ENCODE peak calls at places on chromosomes 16 and 17, in ten cellular contexts. U, L, S, C, K, Y, D, B, R and H are unnamed samples.

GRCh38 chr17:68175905-68176304 is 71.9 kb upstream of the AMZ2 start:
- DNase-seq in D (no peak), R (no peak), S (no peak), K (no peak), Y (no peak), U (no peak), B (no peak), C (no peak), L (no peak), H (no peak)

GRCh38 chr16:4850211-4850610 is 2.9 kb downstream of the UBN1 start:
- DNase-seq in S (no peak), D (no peak), C (no peak), R (no peak), L (no peak), Y (no peak), K (no peak), B (no peak), U (no peak), H (peak)

GRCh38 chr17:73228748-73229236 is 32.9 kb downstream of the CPSF4L start:
- DNase-seq in L (peak), Y (peak), R (peak), D (no peak), K (peak), S (peak), U (peak), C (peak), B (peak), H (peak)

GRCh38 chr17:7579839-7580630 is 597 bp downstream of the CD68 start:
- DNase-seq in K (no peak), B (no peak), D (no peak), L (no peak), C (no peak), R (no peak), Y (no peak), U (no peak), S (peak), H (peak)

GRCh38 chr16:76265434-76266045 is 11.7 kb upstream of the CNTNAP4 start:
- DNase-seq in B (no peak), D (peak), S (no peak), C (no peak), K (no peak), Y (peak), L (peak), U (no peak), R (peak), H (peak)

GRCh38 chr17:65954148-65954449 is 237.8 kb downstream of the CEP112 start:
- DNase-seq in C (no peak), L (no peak), K (no peak), D (no peak), U (no peak), R (no peak), S (no peak), B (no peak), Y (no peak), H (no peak)

GRCh38 chr16:874366-875181 is 74.0 kb upstream of the GNG13 start:
- DNase-seq in C (no peak), B (peak), K (no peak), U (no peak), S (no peak), L (no peak), R (no peak), Y (no peak), D (no peak), H (no peak)

GRCh38 chr17:8022358-8023038 is 16.4 kb upstream of the ALOX15B start:
- DNase-seq in Y (no peak), B (peak), K (no peak), D (no peak), R (no peak), S (no peak), C (no peak), U (no peak), L (no peak), H (no peak)

GRCh38 chr17:45035848-45036247 is 15.6 kb downstream of the DCAKD start:
- DNase-seq in R (no peak), C (no peak), L (no peak), Y (no peak), B (no peak), K (no peak), U (no peak), D (no peak), S (no peak), H (no peak)

GRCh38 chr17:45040459-45040858 is 11.0 kb downstream of the DCAKD start:
- DNase-seq in Y (no peak), D (no peak), S (no peak), C (no peak), L (no peak), K (no peak), U (no peak), R (no peak), B (no peak), H (no peak)

GRCh38 chr17:45036696-45037095 is 14.7 kb downstream of the DCAKD start:
- DNase-seq in D (no peak), L (no peak), U (no peak), C (no peak), S (no peak), R (peak), Y (no peak), K (no peak), B (no peak), H (no peak)

GRCh38 chr17:45042346-45043120 is 8.9 kb downstream of the DCAKD start:
- DNase-seq in L (no peak), R (no peak), C (no peak), B (no peak), K (no peak), D (no peak), Y (no peak), U (no peak), S (no peak), H (no peak)

DNA sequence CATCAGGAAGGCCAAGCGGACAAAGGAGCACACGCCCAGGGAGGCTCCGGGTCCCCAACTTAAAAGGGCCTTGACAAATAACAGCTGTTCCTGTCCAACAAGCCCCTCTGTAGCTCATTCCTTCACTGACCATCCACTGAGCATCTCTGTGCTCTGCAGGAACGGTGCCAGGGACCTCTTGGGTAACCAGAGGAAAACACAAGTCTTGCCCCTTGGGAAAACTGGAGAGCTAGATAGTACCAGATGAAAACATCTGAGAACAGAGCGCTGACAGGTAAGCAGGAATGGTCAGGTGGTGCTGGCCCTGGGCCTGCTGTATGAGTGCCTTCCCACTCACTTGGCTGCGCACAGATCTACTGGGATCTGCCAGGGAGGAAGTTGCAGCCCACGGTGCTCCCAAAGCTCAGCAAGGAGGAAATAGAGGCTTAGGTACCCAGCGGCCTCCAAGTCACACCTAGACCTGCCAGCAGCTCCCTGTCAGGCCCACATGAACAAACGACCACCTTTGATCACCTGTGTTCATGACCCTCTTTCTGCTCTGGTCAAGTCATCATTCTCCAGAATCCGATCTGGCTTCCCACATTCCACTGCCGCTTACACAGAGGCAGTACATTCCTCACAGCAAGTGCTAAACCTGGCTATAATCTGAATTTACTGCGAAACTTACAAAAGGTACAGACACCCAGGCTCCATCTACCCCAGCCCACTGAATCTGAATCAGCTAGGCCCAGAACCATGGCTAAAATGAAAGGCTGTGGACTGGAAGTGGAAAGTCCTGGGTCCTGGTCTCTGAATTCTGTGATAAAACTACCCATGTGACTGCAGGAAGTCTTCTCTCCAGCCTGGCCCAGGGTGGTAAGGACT is 12.4 kb downstream of the DCAKD start:
- DNase-seq in L (no peak), Y (no peak), U (peak), B (peak), C (no peak), R (no peak), K (peak), S (peak), D (no peak), H (no peak)
- TF ChIP-seq POLR2A in L (no peak), Y (no peak), U (no peak), B (no peak), C (no peak), R (no peak), K (no peak), S (no peak), D (no peak), H (no peak)

DNA sequence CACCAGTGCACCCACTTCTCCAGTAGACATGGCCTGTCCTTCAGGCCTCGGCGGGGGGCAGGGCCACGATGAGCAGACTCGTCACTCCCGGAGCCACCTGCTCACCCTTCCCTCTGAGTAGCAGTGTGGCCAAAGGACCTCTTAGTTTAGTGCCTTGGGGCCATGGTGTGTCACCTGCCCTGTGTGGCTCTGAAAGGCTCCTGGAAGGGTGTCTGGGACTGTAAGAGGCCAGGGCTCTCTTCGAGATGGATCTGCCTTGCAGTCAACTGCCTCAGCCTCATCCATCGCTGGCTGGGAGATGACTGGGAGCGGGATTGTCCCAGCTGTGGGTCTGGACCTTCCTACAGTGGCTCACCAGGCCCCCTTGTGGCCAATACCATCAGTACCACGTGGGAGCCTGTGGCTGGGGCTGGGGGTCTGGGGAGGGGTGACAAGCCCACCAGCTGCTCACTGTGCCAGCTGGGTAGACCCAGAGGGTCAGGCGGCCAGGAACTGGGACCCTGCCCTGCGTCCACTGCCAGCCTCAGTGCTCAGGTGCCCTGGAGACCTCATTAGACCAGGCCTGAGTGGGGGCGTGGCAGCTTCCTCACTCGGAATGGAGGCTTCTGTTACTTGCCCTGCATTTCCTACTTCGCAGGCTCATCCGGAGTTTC is 133.4 kb downstream of the OR1D5 start:
- DNase-seq in L (peak), C (peak), K (no peak), S (no peak), R (peak), B (no peak), U (no peak), D (peak), Y (peak), H (peak)
- TF ChIP-seq POLR2A in L (no peak), C (no peak), K (no peak), S (no peak), R (no peak), B (no peak), U (no peak), D (no peak), Y (no peak), H (no peak)

DNA sequence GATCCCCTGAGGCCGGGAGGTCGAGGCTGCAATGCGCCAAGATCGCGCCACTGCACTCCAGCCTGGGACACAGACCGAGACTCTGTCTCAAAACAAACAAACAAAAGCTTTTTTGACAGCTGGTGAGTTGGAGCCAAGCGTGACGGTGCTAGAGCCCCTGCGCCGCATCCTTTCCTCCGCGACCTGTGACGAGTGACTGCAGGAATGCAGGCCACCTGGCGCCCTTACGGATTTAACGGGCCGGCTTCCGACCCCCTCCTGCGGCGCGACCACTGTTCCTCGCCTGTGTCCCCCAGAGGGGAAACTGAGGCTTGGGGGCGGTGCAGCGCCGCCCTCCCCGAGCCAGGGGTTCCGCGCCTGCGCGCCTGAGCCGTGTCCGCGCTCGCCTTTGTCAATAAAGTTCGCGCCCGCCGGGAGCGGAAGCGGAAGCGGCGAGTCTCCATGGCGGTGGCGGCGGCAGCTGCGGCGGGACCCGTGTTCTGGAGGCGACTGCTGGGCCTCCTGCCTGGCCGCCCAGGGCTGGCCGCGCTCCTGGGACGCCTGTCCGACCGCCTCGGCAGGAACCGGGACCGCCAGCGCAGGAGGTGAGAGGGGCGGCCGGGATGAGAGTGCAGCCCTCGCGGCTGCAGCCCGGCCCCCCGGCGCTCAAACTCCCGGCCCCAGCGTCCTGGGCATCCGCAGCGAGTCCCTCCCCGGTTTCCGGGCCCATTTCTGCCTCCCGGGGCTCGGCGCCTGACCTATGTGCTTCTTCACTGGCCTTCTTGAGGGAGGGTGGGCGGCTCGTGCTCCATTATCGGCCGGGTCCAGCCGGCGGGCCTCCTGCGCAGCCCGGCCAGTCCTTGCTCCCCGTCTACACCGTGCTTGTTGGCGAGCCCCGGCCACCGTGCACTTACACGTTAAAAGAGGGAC is at the start of gene PGS1:
- DNase-seq in S (peak), C (peak), Y (peak), L (peak), K (peak), D (no peak), R (peak), U (peak), B (peak), H (peak)
- TF ChIP-seq POLR2A in S (peak), C (peak), Y (peak), L (peak), K (peak), D (peak), R (peak), U (peak), B (peak), H (peak)

DNA sequence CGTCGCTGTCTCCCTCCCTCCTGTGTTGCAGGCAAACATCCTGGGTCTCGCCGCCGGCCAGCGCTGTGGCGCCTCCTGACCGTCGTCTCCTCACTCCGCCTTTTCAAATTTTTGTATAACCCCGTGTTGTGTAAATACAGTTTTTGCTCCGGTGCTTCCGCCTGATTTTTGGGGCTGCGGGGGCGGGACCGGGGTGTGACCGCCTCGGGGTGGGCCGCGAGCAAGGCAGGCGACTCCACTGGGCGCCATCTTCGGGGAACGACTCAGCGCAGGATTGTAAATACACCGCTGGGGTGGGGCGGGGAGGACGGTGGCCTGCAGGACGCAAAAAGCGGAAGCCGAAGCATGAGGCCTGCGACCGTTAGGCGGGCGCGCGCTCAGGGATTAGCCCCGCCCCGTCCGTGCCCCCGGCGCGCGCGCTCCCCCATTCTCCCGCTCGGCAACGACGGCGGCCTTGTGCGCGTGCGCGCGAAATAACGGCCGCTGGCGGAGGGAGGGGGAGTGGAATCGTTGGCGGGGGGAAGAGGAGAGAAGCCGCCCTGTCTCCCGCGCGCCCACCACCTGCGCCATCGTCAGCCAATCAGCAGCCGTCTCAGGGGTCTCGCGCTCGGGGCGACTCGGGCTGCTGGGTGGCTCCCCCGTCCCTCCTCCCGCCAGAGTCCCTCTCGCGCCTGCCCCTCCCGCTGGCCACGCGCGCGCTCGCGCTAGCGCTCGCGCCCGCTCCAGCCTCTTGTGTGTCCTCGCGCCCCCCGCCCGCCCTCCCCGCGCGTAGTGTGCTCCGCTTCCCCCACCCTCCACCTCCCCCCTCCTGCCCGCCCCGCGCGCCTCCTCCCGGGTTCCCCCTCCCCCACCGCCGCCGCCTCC is 865 bp upstream of the MAZ start:
- DNase-seq in K (peak), L (peak), C (peak), R (peak), Y (peak), U (peak), S (peak), B (peak), D (peak), H (peak)
- TF ChIP-seq POLR2A in K (peak), L (peak), C (peak), R (peak), Y (peak), U (peak), S (peak), B (peak), D (peak), H (peak)

GRCh38 chr17:77146882-77147281 is 6.1 kb downstream of the SEC14L1 start:
- DNase-seq in B (no peak), S (peak), C (peak), K (no peak), L (no peak), D (no peak), R (peak), U (no peak), Y (no peak), H (no peak)
- TF ChIP-seq POLR2A in B (no peak), S (no peak), C (no peak), K (no peak), L (no peak), D (no peak), R (no peak), U (no peak), Y (no peak), H (no peak)